ENCODE peak calls at places on chromosomes 13 and 19, in ten cellular contexts. W is foreskin fibroblast, Q is fibroblast of lung, S is AG10803, F is cardiac muscle cell, E is tibial artery, P is stomach, Z is neural progenitor cell, Y is mucosa of descending colon, M is AG04450. H is an unnamed sample.

GRCh38 chr13:46577656-46578589 is 25.0 kb downstream of the LRCH1 start:
- DNase-seq in P (no peak), Q (peak), Z (no peak), W (peak), F (no peak), Y (no peak), S (peak), M (no peak), E (no peak), H (no peak)

GRCh38 chr13:113187263-113187669 is 21.2 kb downstream of the PCID2 start:
- DNase-seq in W (peak), F (no peak), Z (no peak), S (peak), M (peak), Q (peak), Y (peak), E (peak), P (peak), H (peak)

GRCh38 chr13:112181336-112182051 is 114.5 kb downstream of the SOX1 start:
- DNase-seq in E (no peak), F (no peak), P (no peak), M (no peak), Y (no peak), S (no peak), Q (no peak), W (no peak), Z (no peak), H (no peak)

GRCh38 chr19:30059741-30060140 is 117.7 kb downstream of the URI1 start:
- DNase-seq in E (no peak), Q (no peak), W (no peak), F (no peak), P (no peak), S (no peak), M (no peak), Z (no peak), Y (peak), H (no peak)

GRCh38 chr13:73141292-73141771 is 82.5 kb downstream of the KLF5 start:
- DNase-seq in E (no peak), Y (no peak), Z (peak), P (peak), S (no peak), F (peak), Q (peak), W (peak), M (no peak), H (no peak)

GRCh38 chr13:85194482-85194881 is 604.7 kb downstream of the SLITRK6 start:
- DNase-seq in Y (no peak), W (no peak), M (no peak), Q (no peak), Z (no peak), F (no peak), P (no peak), S (no peak), E (no peak), H (no peak)

GRCh38 chr19:14061081-14061749 is 661 bp downstream of the PALM3 start:
- DNase-seq in W (no peak), Y (no peak), E (no peak), F (no peak), S (no peak), M (no peak), P (peak), Q (peak), Z (no peak), H (no peak)

GRCh38 chr19:44344255-44344654 is 12.2 kb downstream of the ZNF112 start:
- DNase-seq in S (no peak), M (no peak), Y (no peak), F (no peak), P (no peak), E (no peak), W (no peak), Z (no peak), Q (no peak), H (no peak)

GRCh38 chr19:36973021-36973843 is 57.1 kb downstream of the ZNF568 start:
- DNase-seq in Z (no peak), S (peak), E (peak), Q (peak), M (peak), Y (peak), F (peak), W (peak), P (peak), H (peak)

GRCh38 chr13:48146636-48147035 is 51.7 kb upstream of the MED4 start:
- DNase-seq in P (no peak), E (no peak), Y (no peak), S (no peak), Q (no peak), Z (no peak), F (no peak), W (no peak), M (no peak), H (no peak)

GRCh38 chr13:59409211-59409610 is 754.5 kb downstream of the DIAPH3 start:
- DNase-seq in E (no peak), P (peak), Z (peak), S (peak), W (peak), M (peak), Y (no peak), Q (peak), F (no peak), H (peak)

GRCh38 chr19:19185853-19186728 is 5.9 kb downstream of the BORCS8 start:
- DNase-seq in S (peak), E (no peak), Q (peak), Z (peak), Y (no peak), W (peak), P (peak), M (no peak), F (peak), H (no peak)

GRCh38 chr13:37747071-37747612 is 122.4 kb downstream of the TRPC4 start:
- DNase-seq in Z (no peak), M (peak), Q (peak), S (peak), E (no peak), Y (no peak), W (peak), P (no peak), F (no peak), H (peak)

GRCh38 chr13:28099396-28100148 is 804 bp downstream of the FLT3 start:
- DNase-seq in Q (no peak), S (no peak), E (no peak), Z (peak), F (no peak), W (peak), M (no peak), Y (no peak), P (no peak), H (no peak)

GRCh38 chr13:84126671-84127171 is 244.4 kb upstream of the SLITRK1 start:
- DNase-seq in W (no peak), M (no peak), Z (no peak), F (peak), Q (peak), E (no peak), Y (no peak), S (no peak), P (no peak), H (peak)

GRCh38 chr13:46296465-46296822 is 84.7 kb downstream of the LRRC63 start:
- DNase-seq in Q (no peak), Z (no peak), M (no peak), W (no peak), P (no peak), Y (no peak), S (no peak), F (no peak), E (no peak), H (no peak)

GRCh38 chr19:53942001-53942786 is 20.5 kb upstream of the CACNG8 start:
- DNase-seq in F (peak), Q (no peak), Z (peak), Y (no peak), P (no peak), S (no peak), M (no peak), W (peak), E (no peak), H (no peak)
- H3K4me3 ChIP-seq in F (no peak), Q (no peak), Z (peak), Y (no peak), P (no peak), S (no peak), M (no peak), W (no peak), E (no peak), H (no peak)

GRCh38 chr13:80716610-80717081 is 375.7 kb upstream of the SPRY2 start:
- DNase-seq in E (no peak), M (no peak), Y (no peak), F (peak), P (no peak), S (no peak), Z (no peak), Q (no peak), W (no peak), H (peak)

GRCh38 chr13:80726895-80727294 is 386.0 kb upstream of the SPRY2 start:
- DNase-seq in E (no peak), Z (no peak), S (no peak), W (no peak), P (no peak), Q (no peak), M (no peak), F (no peak), Y (no peak), H (no peak)

GRCh38 chr13:80717834-80718233 is 376.9 kb upstream of the SPRY2 start:
- DNase-seq in Q (no peak), W (no peak), Z (no peak), M (no peak), E (no peak), F (no peak), S (no peak), Y (no peak), P (no peak), H (no peak)

GRCh38 chr13:80718970-80719369 is 378.0 kb upstream of the SPRY2 start:
- DNase-seq in Y (no peak), M (no peak), P (no peak), S (no peak), Q (no peak), W (no peak), F (no peak), E (no peak), Z (no peak), H (no peak)

DNA sequence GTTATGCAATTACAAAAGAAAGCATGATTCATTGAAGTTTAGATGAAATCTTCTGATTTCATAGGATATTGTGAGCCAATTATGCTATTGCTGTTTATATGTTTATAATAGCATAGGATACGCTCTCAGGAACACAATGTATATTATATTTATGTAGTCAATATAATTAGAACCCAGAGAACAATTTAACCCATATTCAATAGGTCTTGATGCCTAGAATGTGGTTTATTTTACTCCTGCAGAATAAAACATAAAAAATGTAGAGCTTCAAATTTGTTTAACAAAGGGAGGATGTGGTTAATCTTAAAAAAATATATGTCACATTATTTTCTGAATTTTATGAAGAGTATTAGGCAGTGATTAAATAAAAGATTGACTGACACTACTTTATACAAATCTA is 380.8 kb upstream of the SPRY2 start:
- DNase-seq in Q (no peak), F (no peak), P (no peak), Z (no peak), Y (no peak), S (no peak), E (no peak), W (no peak), M (no peak), H (no peak)
- H3K4me3 ChIP-seq in Q (no peak), F (no peak), P (no peak), Z (no peak), Y (no peak), S (no peak), E (no peak), W (no peak), M (no peak), H (no peak)

GRCh38 chr13:36418022-36418805 is 14.1 kb upstream of the CCNA1 start:
- DNase-seq in Z (no peak), Y (no peak), S (peak), W (peak), Q (peak), M (no peak), P (no peak), F (no peak), E (no peak), H (peak)

GRCh38 chr13:36417328-36417727 is 15.0 kb upstream of the CCNA1 start:
- DNase-seq in E (no peak), F (no peak), Q (no peak), W (no peak), Y (no peak), Z (no peak), S (no peak), M (no peak), P (no peak), H (no peak)

GRCh38 chr13:36412736-36413135 is 19.6 kb upstream of the CCNA1 start:
- DNase-seq in P (no peak), F (no peak), W (peak), Y (no peak), E (no peak), Q (peak), M (no peak), Z (no peak), S (peak), H (no peak)

GRCh38 chr13:36414461-36414860 is 17.8 kb upstream of the CCNA1 start:
- DNase-seq in M (no peak), Q (no peak), F (no peak), E (no peak), Z (no peak), Y (no peak), P (no peak), S (no peak), W (no peak), H (no peak)

DNA sequence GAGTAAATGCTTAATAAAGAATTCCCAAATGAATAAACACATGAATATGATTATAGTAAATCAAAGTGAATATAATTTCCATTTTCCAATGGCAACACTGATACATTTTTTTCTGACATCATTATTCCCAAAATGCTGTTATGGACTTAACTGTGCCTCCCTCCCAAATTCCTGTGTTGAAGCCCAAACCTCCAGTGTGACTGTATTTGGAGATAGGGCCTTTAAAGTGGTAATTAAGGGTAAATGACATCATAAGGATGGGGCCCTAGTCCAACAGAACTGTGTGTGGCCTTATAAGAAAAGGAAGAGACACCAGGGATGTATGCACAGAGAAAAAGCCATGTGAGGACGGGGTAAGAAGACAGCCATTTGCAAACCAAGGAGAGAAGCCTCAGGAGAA is 19.1 kb upstream of the CCNA1 start:
- DNase-seq in S (no peak), F (no peak), E (no peak), P (no peak), Z (no peak), Y (no peak), Q (no peak), W (no peak), M (no peak), H (no peak)
- H3K4me3 ChIP-seq in S (no peak), F (no peak), E (no peak), P (no peak), Z (no peak), Y (no peak), Q (no peak), W (no peak), M (no peak), H (no peak)

GRCh38 chr19:33054623-33055022 is 10.1 kb downstream of the RHPN2 start:
- DNase-seq in Z (no peak), E (no peak), Y (peak), F (no peak), W (no peak), S (no peak), Q (no peak), M (no peak), P (peak), H (no peak)

GRCh38 chr19:33055718-33056117 is 9.0 kb downstream of the RHPN2 start:
- DNase-seq in E (no peak), Q (peak), S (no peak), W (peak), M (no peak), Y (no peak), F (no peak), P (no peak), Z (peak), H (no peak)

GRCh38 chr19:33050110-33050509 is 14.6 kb downstream of the RHPN2 start:
- DNase-seq in W (no peak), Y (no peak), M (no peak), E (no peak), Q (no peak), Z (no peak), S (no peak), P (no peak), F (no peak), H (no peak)

GRCh38 chr19:33048806-33049676 is 15.6 kb downstream of the RHPN2 start:
- DNase-seq in E (no peak), S (no peak), Z (no peak), W (no peak), Q (peak), Y (no peak), F (peak), M (no peak), P (peak), H (no peak)

GRCh38 chr19:33052352-33052972 is 12.2 kb downstream of the RHPN2 start:
- DNase-seq in E (no peak), F (no peak), Z (no peak), S (peak), Q (peak), M (no peak), W (peak), Y (no peak), P (peak), H (peak)
- H3K4me3 ChIP-seq in E (no peak), F (no peak), Z (no peak), S (no peak), Q (no peak), M (no peak), W (no peak), Y (no peak), P (no peak), H (no peak)

DNA sequence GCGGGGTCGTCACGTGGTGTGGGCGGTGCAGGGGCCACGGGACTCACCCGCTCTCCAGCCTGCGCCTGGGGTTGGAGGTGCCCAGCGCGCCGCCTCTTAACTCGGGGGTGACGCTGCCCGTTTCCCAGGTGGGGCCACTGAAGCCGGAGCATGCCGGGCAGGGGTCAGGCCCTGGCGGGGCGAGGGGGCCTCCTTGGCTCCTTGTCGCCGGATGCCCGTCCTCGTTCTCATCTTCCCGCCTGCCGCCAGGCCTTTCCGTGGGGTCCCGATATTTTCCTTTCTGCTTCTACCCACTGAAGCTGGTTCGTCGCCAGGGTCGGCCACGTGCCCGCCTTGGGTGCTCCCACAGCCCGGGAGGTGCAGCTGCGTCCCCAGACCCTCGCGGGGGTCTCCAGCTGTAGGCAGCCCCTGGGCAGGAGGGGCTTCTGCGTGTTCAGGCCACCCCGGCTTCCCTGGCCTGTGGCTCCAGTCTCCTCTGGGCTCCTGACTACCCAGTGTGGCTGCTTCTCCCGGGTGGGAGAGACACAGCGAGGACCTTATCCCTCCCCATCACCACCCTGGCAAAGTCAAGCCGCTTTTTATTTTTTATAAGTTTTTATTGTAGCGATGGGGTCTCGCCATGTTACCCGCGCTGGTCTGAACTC is 768 bp downstream of the FAM174C start:
- DNase-seq in S (no peak), Y (no peak), F (no peak), Z (no peak), P (no peak), E (no peak), Q (no peak), W (no peak), M (no peak), H (no peak)
- H3K4me3 ChIP-seq in S (peak), Y (peak), F (peak), Z (peak), P (peak), E (peak), Q (peak), W (peak), M (peak), H (peak)

GRCh38 chr13:40442191-40442590 is 224.2 kb downstream of the FOXO1 start:
- DNase-seq in Z (no peak), P (no peak), E (no peak), Q (no peak), Y (no peak), F (peak), S (no peak), W (no peak), M (no peak), H (no peak)

GRCh38 chr13:40439928-40440327 is 226.5 kb downstream of the FOXO1 start:
- DNase-seq in Z (no peak), Q (no peak), M (no peak), E (peak), P (no peak), F (no peak), W (no peak), Y (no peak), S (no peak), H (no peak)

GRCh38 chr13:40440990-40441820 is 225.2 kb downstream of the FOXO1 start:
- DNase-seq in W (peak), Q (peak), Z (no peak), P (peak), M (no peak), F (peak), Y (peak), E (peak), S (peak), H (no peak)

GRCh38 chr13:40438022-40438692 is 228.3 kb downstream of the FOXO1 start:
- DNase-seq in Z (no peak), S (no peak), P (no peak), E (no peak), Q (no peak), F (no peak), W (no peak), M (no peak), Y (no peak), H (no peak)

GRCh38 chr13:40438999-40439797 is 227.2 kb downstream of the FOXO1 start:
- DNase-seq in S (peak), Z (no peak), P (no peak), Q (peak), F (no peak), Y (no peak), M (no peak), E (peak), W (peak), H (no peak)
- H3K4me3 ChIP-seq in S (peak), Z (no peak), P (no peak), Q (peak), F (no peak), Y (no peak), M (no peak), E (peak), W (no peak), H (no peak)

DNA sequence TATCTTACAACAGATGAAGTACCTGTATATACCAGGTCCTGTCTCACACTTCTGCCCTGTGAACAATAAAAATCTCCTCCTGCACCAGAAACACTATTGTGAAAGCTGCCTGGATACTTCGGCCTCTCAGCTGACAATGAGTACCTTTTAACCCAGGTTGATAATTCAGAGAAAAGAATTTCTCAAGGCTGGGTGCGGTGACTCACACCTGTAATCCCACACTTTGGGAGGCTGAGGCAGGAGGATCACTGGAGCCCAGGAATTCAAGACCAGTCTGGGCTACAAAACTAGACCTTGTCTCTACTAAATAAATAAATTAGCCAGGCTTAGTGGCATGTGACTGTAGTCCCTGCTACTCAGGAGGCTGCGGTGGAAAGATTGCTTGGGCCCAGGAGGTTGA is 65.3 kb upstream of the TM9SF2 start:
- DNase-seq in F (no peak), E (no peak), Y (no peak), S (no peak), Q (no peak), P (no peak), W (no peak), Z (no peak), M (no peak), H (no peak)
- H3K4me3 ChIP-seq in F (no peak), E (no peak), Y (no peak), S (no peak), Q (no peak), P (no peak), W (no peak), Z (no peak), M (no peak), H (no peak)

H was measured in skeletal muscle cell.